ENCODE peak calls at places on chromosomes 2 and 18, in four cellular contexts. L, O, U and Y are unnamed samples.

GRCh38 chr2:234091432-234091879 is 41.0 kb downstream of the SPP2 start:
- DNase-seq in L (no peak), O (no peak), U (no peak), Y (no peak)

GRCh38 chr2:226483143-226483542 is 316.5 kb downstream of the IRS1 start:
- DNase-seq in L (no peak), O (no peak), U (no peak), Y (no peak)

GRCh38 chr2:158943973-158944372 is 24.5 kb upstream of the TANC1 start:
- DNase-seq in L (no peak), O (no peak), U (no peak), Y (no peak)

GRCh38 chr2:240429341-240429871 is 6.1 kb upstream of the GPC1 start:
- DNase-seq in L (peak), O (peak), U (no peak), Y (peak)

GRCh38 chr2:105256431-105257047 is 15.0 kb downstream of the GPR45 start:
- DNase-seq in L (no peak), O (no peak), U (no peak), Y (no peak)

GRCh38 chr2:138652378-138652777 is 127.8 kb downstream of the NXPH2 start:
- DNase-seq in L (no peak), O (no peak), U (no peak), Y (no peak)

GRCh38 chr2:149313512-149313972 is 16.8 kb upstream of the LYPD6 start:
- DNase-seq in L (peak), O (no peak), U (peak), Y (no peak)

GRCh38 chr18:8705280-8705940 is at the start of gene MTCL1:
- DNase-seq in L (no peak), O (no peak), U (no peak), Y (peak)

GRCh38 chr18:74147491-74147778 is 199 bp downstream of the FBXO15 start:
- DNase-seq in L (no peak), O (no peak), U (no peak), Y (no peak)

GRCh38 chr18:36813111-36813752 is 15.6 kb downstream of the TPGS2 start:
- DNase-seq in L (no peak), O (no peak), U (no peak), Y (no peak)

GRCh38 chr2:18514838-18515461 is 45.5 kb downstream of the RDH14 start:
- DNase-seq in L (no peak), O (no peak), U (no peak), Y (no peak)

GRCh38 chr2:100054426-100054825 is 88.0 kb downstream of the AFF3 start:
- DNase-seq in L (no peak), O (no peak), U (no peak), Y (no peak)

GRCh38 chr18:56433919-56434318 is 204.5 kb downstream of the TXNL1 start:
- DNase-seq in L (no peak), O (no peak), U (no peak), Y (no peak)

GRCh38 chr2:29522951-29523669 is 398.3 kb downstream of the ALK start:
- DNase-seq in L (no peak), O (no peak), U (no peak), Y (peak)

GRCh38 chr2:96316999-96317398 is 8.1 kb upstream of the ITPRIPL1 start:
- DNase-seq in L (no peak), O (no peak), U (no peak), Y (no peak)

GRCh38 chr2:108591163-108591562 is 56.9 kb downstream of the LIMS1 start:
- DNase-seq in L (no peak), O (no peak), U (no peak), Y (no peak)

GRCh38 chr18:63317982-63318881 is 1.3 kb downstream of the BCL2 start:
- DNase-seq in L (peak), O (peak), U (no peak), Y (no peak)

GRCh38 chr18:58578835-58579560 is 49.9 kb downstream of the ALPK2 start:
- DNase-seq in L (no peak), O (no peak), U (no peak), Y (no peak)

GRCh38 chr18:64409511-64409910 is 260.6 kb upstream of the LINC00305 start:
- DNase-seq in L (no peak), O (no peak), U (no peak), Y (no peak)

GRCh38 chr18:6714027-6714426 is 15.5 kb upstream of the ARHGAP28 start:
- DNase-seq in L (no peak), O (no peak), U (no peak), Y (no peak)

GRCh38 chr18:65269375-65269774 is 481.4 kb upstream of the CDH7 start:
- DNase-seq in L (no peak), O (no peak), U (no peak), Y (no peak)

GRCh38 chr18:32349728-32350395 is 120.8 kb downstream of the GAREM1 start:
- DNase-seq in L (peak), O (no peak), U (no peak), Y (no peak)

DNA sequence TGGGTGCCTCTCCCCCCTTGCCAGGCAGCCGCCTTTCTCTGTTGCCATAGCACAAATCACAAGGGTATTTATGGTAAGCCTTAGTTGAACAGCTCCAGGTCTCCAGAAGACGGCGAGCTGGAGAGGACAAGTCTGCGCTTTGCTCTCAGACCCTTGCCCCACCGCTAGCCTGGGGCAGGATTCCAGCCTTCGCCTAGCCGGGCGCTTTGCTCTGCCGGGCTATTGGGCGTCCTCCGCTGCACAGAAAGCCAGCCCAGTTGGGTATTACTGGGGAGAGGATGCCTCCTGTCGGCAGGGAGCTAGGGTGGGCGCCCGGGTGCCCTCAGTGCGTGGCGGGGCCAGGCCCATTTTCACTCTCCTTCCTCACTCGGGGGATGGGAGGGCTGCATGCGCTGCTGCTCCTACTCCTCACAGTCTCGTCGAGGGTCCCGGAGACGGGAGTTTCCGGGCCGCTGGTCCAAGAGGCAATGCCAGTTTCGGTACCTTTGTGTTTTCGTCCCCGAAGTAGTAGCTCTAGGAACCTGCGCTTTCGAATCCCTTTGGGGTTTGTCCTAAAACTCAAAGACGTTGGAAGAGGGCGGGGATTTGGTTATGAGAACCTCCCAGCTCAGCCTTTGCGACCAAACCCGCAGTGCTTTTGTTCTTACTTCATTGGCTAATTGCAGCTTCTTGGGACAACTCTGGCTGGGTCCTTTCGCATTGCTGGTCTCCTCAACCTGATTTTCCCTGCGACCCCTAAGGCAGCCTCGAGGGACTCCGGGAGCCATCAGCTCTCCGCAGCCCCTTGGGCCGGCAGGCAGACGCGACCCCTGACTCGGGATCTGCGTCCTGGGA is 3.6 kb upstream of the DLX2 start:
- DNase-seq in L (no peak), O (peak), U (no peak), Y (no peak)
- H3K4me3 ChIP-seq in L (no peak), O (no peak), U (peak), Y (peak)

GRCh38 chr2:176645494-176645893 is 376.3 kb downstream of the MTX2 start:
- DNase-seq in L (no peak), O (no peak), U (no peak), Y (no peak)

GRCh38 chr2:176647325-176648155 is 378.3 kb downstream of the MTX2 start:
- DNase-seq in L (no peak), O (no peak), U (no peak), Y (no peak)

GRCh38 chr2:176643711-176644110 is 374.5 kb downstream of the MTX2 start:
- DNase-seq in L (no peak), O (no peak), U (no peak), Y (no peak)

GRCh38 chr2:176648691-176649297 is 379.6 kb downstream of the MTX2 start:
- DNase-seq in L (no peak), O (no peak), U (no peak), Y (no peak)

GRCh38 chr2:176646033-176646615 is 376.9 kb downstream of the MTX2 start:
- DNase-seq in L (no peak), O (no peak), U (no peak), Y (no peak)
- TF ChIP-seq POLR2AphosphoS5 in L (no peak), O (no peak), U (no peak), Y (no peak)

DNA sequence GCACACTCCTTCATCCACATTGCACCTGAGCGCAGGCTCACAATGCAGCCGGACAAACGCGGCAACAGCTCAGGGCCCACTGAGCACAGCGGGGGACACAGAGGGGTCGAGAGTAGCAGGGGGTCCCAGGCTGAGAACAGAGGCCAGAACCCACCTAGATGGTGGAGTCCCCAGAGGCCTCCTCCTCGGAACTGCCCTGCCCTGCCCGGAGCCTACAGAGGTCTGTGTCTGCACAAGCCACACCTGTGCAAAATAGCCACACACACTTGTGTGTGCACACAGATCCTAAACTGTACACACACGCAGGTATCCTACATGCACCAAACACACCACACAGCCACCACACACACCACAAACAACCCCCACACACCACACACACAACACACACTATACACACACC is 72.8 kb downstream of the TMEM18 start:
- DNase-seq in L (no peak), O (no peak), U (no peak), Y (no peak)
- H3K4me3 ChIP-seq in L (no peak), O (no peak), U (no peak), Y (no peak)

DNA sequence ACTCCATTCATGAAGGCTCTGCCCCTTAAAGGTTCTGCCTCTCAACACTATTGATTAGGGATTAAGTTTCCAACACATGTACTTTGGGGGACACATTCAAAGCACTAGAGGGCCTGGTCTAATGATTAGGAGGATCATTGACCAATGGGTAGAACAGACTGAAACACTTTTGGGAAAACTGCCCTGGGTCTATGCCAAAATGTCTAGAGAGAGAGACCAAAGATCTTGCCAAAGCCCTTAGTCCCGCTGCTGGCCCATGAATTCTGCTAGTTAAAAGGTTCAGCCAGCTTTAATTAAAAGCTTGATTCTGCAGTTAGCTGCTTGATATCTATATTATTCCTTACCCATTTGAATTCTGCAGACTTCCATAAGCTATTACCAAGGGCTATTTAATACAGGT is 613.2 kb downstream of the SLC4A3 start:
- DNase-seq in L (no peak), O (no peak), U (no peak), Y (no peak)
- TF ChIP-seq POLR2AphosphoS5 in L (no peak), O (no peak), U (no peak), Y (no peak)

GRCh38 chr2:215930505-215931233 is 82.7 kb downstream of the MREG start:
- DNase-seq in L (no peak), O (no peak), U (no peak), Y (no peak)
- H3K4me3 ChIP-seq in L (no peak), O (no peak), U (no peak), Y (no peak)